ENCODE peak calls at places on chromosomes 6 and 20, in nine cellular contexts. R is HCT116, Q is GM23338, U is hepatocyte, K is GM23248, D is OCI-LY7, Z is SK-N-SH, E is MM.1S, M is neural progenitor cell. A is an unnamed sample.

GRCh38 chr20:57610261-57610952 is 9.8 kb downstream of the ZBP1 start:
- DNase-seq in R (no peak), Q (no peak), U (no peak), K (no peak), D (no peak), Z (no peak), E (no peak), M (no peak), A (no peak)

GRCh38 chr6:134724653-134725340 is 225.1 kb downstream of the ALDH8A1 start:
- DNase-seq in R (no peak), Q (no peak), U (no peak), K (no peak), D (no peak), Z (no peak), E (no peak), M (no peak), A (peak; percentile 82)

GRCh38 chr6:148203970-148204369 is 138.7 kb upstream of the SASH1 start:
- DNase-seq in R (no peak), Q (no peak), U (no peak), K (peak; percentile 71), D (peak; percentile 72), Z (no peak), E (peak; percentile 86), M (no peak), A (no peak)

GRCh38 chr20:63641792-63642517 is 11.3 kb downstream of the STMN3 start:
- DNase-seq in R (peak; percentile 79), Q (peak; percentile 96), U (peak; percentile 95), K (peak; percentile 86), D (peak; percentile 97), Z (peak; percentile 99), E (peak; percentile 97), M (peak; percentile 95), A (peak; percentile 92)

GRCh38 chr20:719816-720215 is 44.2 kb upstream of the SCRT2 start:
- DNase-seq in R (no peak), Q (no peak), U (no peak), K (no peak), D (no peak), Z (no peak), E (no peak), M (no peak), A (no peak)

GRCh38 chr6:13710552-13711383 is 867 bp downstream of the RANBP9 start:
- DNase-seq in R (no peak), Q (peak; percentile 67), U (peak; percentile 65), K (peak; percentile 62), D (peak; percentile 71), Z (peak; percentile 83), E (peak; percentile 52), M (peak; percentile 67), A (peak; percentile 50)

GRCh38 chr6:28335040-28335563 is 846 bp downstream of the ZSCAN31 start:
- DNase-seq in R (no peak), Q (no peak), U (no peak), K (no peak), D (no peak), Z (no peak), E (no peak), M (no peak), A (no peak)

GRCh38 chr6:30748301-30748769 is 4.0 kb upstream of the IER3 start:
- DNase-seq in R (no peak), Q (no peak), U (no peak), K (no peak), D (no peak), Z (no peak), E (no peak), M (no peak), A (peak; percentile 81)

GRCh38 chr20:39939241-39939865 is 749.7 kb downstream of the MAFB start:
- DNase-seq in R (no peak), Q (no peak), U (no peak), K (peak; percentile 51), D (no peak), Z (no peak), E (no peak), M (no peak), A (no peak)

GRCh38 chr20:20772492-20773047 is 60.1 kb upstream of the RALGAPA2 start:
- DNase-seq in R (no peak), Q (no peak), U (no peak), K (no peak), D (no peak), Z (no peak), E (no peak), M (no peak), A (no peak)

GRCh38 chr6:88780714-88781389 is 182.6 kb downstream of the RNGTT start:
- DNase-seq in R (peak; percentile 28), Q (peak; percentile 88), U (peak; percentile 78), K (peak; percentile 76), D (peak; percentile 89), Z (peak; percentile 31), E (peak; percentile 66), M (peak; percentile 78), A (peak; percentile 64)

DNA sequence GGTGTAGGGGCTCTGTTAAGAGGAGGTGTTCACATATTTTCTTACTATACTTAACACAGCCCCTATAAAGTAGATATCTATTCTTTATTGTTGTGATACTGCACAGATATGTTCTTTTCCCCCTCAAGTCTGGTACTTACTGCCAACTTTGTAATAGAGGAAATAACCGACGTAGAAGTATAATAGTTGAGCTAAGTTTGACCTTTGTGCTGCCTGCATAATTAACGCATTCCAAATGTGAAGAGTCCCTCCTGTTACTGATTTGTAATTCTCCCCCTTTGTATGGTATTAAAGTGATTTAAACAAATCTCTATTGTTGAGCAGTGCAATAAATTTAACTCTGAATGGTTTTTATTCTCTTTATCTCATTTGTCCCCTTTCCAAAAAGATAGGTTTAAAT is 39.0 kb downstream of the PHF3 start:
- DNase-seq in R (no peak), Q (no peak), U (no peak), K (no peak), D (no peak), Z (no peak), E (no peak), M (no peak), A (no peak)
- H3K79me2 ChIP-seq in R (peaks cover 92% of the 10 kb centered on the region), Q (peaks cover 100% of the 10 kb centered on the region), U (peaks cover 98% of the 10 kb centered on the region), K (peaks cover 99% of the 10 kb centered on the region), D (peaks cover 97% of the 10 kb centered on the region), Z (peaks cover 64% of the 10 kb centered on the region), E (peaks cover 94% of the 10 kb centered on the region), M (peaks cover 100% of the 10 kb centered on the region), A (peaks cover 30% of the 10 kb centered on the region)

GRCh38 chr20:44167736-44168135 is 19.3 kb downstream of the JPH2 start:
- DNase-seq in R (no peak), Q (no peak), U (no peak), K (no peak), D (no peak), Z (no peak), E (no peak), M (no peak), A (no peak)

GRCh38 chr20:44166008-44166407 is 21.0 kb downstream of the JPH2 start:
- DNase-seq in R (no peak), Q (no peak), U (no peak), K (peak; percentile 77), D (no peak), Z (no peak), E (no peak), M (no peak), A (peak; percentile 98)

GRCh38 chr20:44171775-44172571 is 15.0 kb downstream of the JPH2 start:
- DNase-seq in R (no peak), Q (no peak), U (no peak), K (peak; percentile 39), D (no peak), Z (no peak), E (no peak), M (no peak), A (peak; percentile 92)

GRCh38 chr20:44170796-44171410 is 16.1 kb downstream of the JPH2 start:
- DNase-seq in R (no peak), Q (no peak), U (no peak), K (peak; percentile 76), D (no peak), Z (no peak), E (no peak), M (no peak), A (no peak)

DNA sequence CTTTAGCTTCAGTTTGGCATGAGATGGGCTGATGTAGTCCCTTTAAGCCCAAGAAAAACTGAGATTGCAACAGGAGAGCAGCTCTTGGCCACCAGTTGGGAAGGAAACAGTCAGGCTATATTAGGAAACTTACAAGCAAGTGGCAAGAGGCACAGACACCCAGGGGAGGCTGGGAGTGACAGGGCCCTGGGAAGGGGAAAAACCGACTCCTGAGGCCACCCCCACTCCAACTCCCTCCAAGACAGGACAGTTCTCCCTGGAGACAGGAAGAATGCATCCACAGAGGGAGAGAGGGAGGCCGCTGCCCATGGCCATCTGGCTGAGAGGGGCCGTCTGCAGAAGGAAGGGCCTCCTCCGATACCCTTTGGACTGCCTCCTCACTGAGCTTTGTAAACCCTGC is 20.5 kb downstream of the JPH2 start:
- DNase-seq in R (no peak), Q (no peak), U (no peak), K (peak; percentile 77), D (no peak), Z (no peak), E (no peak), M (no peak), A (peak; percentile 82)
- TF ChIP-seq EZH2phosphoT487 in R (no peak), Q (no peak), U (no peak), K (no peak), D (no peak), Z (no peak), E (no peak), M (no peak), A (no peak)

DNA sequence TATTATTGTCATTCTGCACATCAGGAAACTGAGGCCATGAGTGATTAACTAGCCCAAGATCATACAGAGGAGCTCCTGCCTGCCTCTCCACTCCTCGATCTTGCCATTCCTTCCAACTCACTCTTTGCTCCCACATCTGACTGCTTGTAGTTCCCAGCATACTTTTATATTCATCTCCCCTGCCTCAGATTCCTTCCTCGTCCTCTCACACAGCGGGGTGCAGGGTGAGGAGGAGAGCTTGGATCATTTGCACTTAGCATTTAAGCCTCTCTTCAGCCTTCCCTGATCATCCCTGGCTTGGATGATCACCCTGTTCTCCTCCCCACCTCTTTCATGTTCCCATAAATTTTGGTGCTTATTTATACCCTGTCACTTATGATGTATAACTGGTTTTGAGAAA is 515.1 kb upstream of the SOX4 start:
- DNase-seq in R (no peak), Q (peak; percentile 42), U (no peak), K (no peak), D (no peak), Z (no peak), E (no peak), M (no peak), A (no peak)
- H2AFZ ChIP-seq in R (no peak overlapping the region), Q (no peak overlapping the region), U (no peak overlapping the region), K (no peak overlapping the region), D (no peak overlapping the region), Z (no peak overlapping the region), E (no peak overlapping the region), M (no peak overlapping the region), A (no peak overlapping the region)

GRCh38 chr6:139152892-139153271 is 18.0 kb downstream of the HECA start:
- DNase-seq in R (no peak), Q (no peak), U (no peak), K (peak; percentile 46), D (no peak), Z (no peak), E (no peak), M (no peak), A (no peak)

GRCh38 chr6:139152088-139152891 is 17.4 kb downstream of the HECA start:
- DNase-seq in R (no peak), Q (no peak), U (no peak), K (no peak), D (no peak), Z (no peak), E (no peak), M (no peak), A (no peak)

GRCh38 chr6:139151425-139152087 is 16.7 kb downstream of the HECA start:
- DNase-seq in R (no peak), Q (no peak), U (no peak), K (no peak), D (no peak), Z (no peak), E (no peak), M (no peak), A (no peak)

GRCh38 chr6:139149383-139149782 is 14.5 kb downstream of the HECA start:
- DNase-seq in R (no peak), Q (no peak), U (no peak), K (no peak), D (no peak), Z (no peak), E (no peak), M (no peak), A (no peak)

GRCh38 chr6:139150915-139151314 is 16.0 kb downstream of the HECA start:
- DNase-seq in R (no peak), Q (no peak), U (no peak), K (no peak), D (no peak), Z (no peak), E (no peak), M (peak; percentile 39), A (no peak)
- H3K79me2 ChIP-seq in R (no peaks in the 10 kb centered on the region), Q (peaks cover 10% of the 10 kb centered on the region), U (peaks cover 83% of the 10 kb centered on the region), K (peaks cover 92% of the 10 kb centered on the region), D (peaks cover 60% of the 10 kb centered on the region), Z (peaks cover 41% of the 10 kb centered on the region), E (peaks cover 95% of the 10 kb centered on the region), M (peaks cover 27% of the 10 kb centered on the region), A (no peaks in the 10 kb centered on the region)

A was measured in PC-3.